ENCODE peak calls at places on chromosomes 16 and 17, in seven cellular contexts. R is Ammon's horn, A is AG10803, Q is OCI-M1, M is HT1080, V is NCI-H1105, E is T-helper 2 cell. F is an unnamed sample.

GRCh38 chr16:29809031-29809747 is 2.8 kb upstream of the PRRT2 start:
- DNase-seq in R (no peak), A (no peak), Q (no peak), M (no peak), V (no peak), E (no peak), F (no peak)

GRCh38 chr17:76394166-76394565 is 9.8 kb downstream of the SPHK1 start:
- DNase-seq in R (no peak), A (no peak), Q (no peak), M (no peak), V (no peak), E (no peak), F (no peak)

GRCh38 chr16:30009990-30010816 is 624 bp downstream of the DOC2A start:
- DNase-seq in R (no peak), A (no peak), Q (no peak), M (no peak), V (no peak), E (no peak), F (peak; percentile 29)

GRCh38 chr16:28166394-28167208 is 45.2 kb downstream of the XPO6 start:
- DNase-seq in R (no peak), A (no peak), Q (no peak), M (peak; percentile 83), V (no peak), E (no peak), F (no peak)

GRCh38 chr16:73418746-73419145 is 370.8 kb upstream of the ZFHX3 start:
- DNase-seq in R (no peak), A (peak; percentile 20), Q (no peak), M (no peak), V (no peak), E (no peak), F (no peak)

GRCh38 chr16:782766-783403 is 5.3 kb downstream of the RPUSD1 start:
- DNase-seq in R (no peak), A (no peak), Q (no peak), M (no peak), V (peak; percentile 60), E (no peak), F (no peak)

GRCh38 chr16:88622866-88623265 is 15.5 kb upstream of the IL17C start:
- DNase-seq in R (peak; percentile 30), A (no peak), Q (no peak), M (no peak), V (no peak), E (no peak), F (no peak)

GRCh38 chr16:8572919-8573724 is 17.2 kb downstream of the TMEM114 start:
- DNase-seq in R (peak; percentile 31), A (peak; percentile 57), Q (peak; percentile 78), M (peak; percentile 27), V (no peak), E (no peak), F (peak; percentile 9)

GRCh38 chr16:50884066-50884860 is 142.4 kb downstream of the CYLD start:
- DNase-seq in R (no peak), A (no peak), Q (peak; percentile 34), M (peak; percentile 43), V (no peak), E (peak; percentile 7), F (no peak)

GRCh38 chr17:58741121-58741625 is 14.5 kb upstream of the PPM1E start:
- DNase-seq in R (no peak), A (peak; percentile 17), Q (peak; percentile 31), M (peak; percentile 1), V (no peak), E (no peak), F (no peak)

GRCh38 chr17:15379659-15380058 is 38.3 kb upstream of the TEKT3 start:
- DNase-seq in R (no peak), A (no peak), Q (no peak), M (no peak), V (no peak), E (no peak), F (no peak)

GRCh38 chr17:68383443-68384321 is 73.6 kb downstream of the WIPI1 start:
- DNase-seq in R (no peak), A (peak; percentile 96), Q (no peak), M (peak; percentile 82), V (no peak), E (no peak), F (no peak)

GRCh38 chr17:41919165-41919817 is 540 bp upstream of the ACLY start:
- DNase-seq in R (no peak), A (no peak), Q (no peak), M (no peak), V (peak; percentile 24), E (no peak), F (no peak)

GRCh38 chr17:29835438-29836351 is 94.3 kb downstream of the SSH2 start:
- DNase-seq in R (no peak), A (peak; percentile 52), Q (no peak), M (no peak), V (no peak), E (no peak), F (no peak)

GRCh38 chr17:82615084-82616020 is 32.9 kb downstream of the WDR45B start:
- DNase-seq in R (no peak), A (no peak), Q (no peak), M (no peak), V (no peak), E (no peak), F (no peak)

GRCh38 chr17:66301418-66301863 is 972 bp upstream of the PRKCA start:
- DNase-seq in R (no peak), A (no peak), Q (no peak), M (no peak), V (no peak), E (no peak), F (peak; percentile 26)

GRCh38 chr16:7025616-7026190 is 306.9 kb upstream of the RBFOX1 start:
- DNase-seq in R (peak; percentile 72), A (no peak), Q (peak; percentile 74), M (peak; percentile 50), V (peak; percentile 12), E (no peak), F (peak; percentile 88)

GRCh38 chr17:28675980-28676379 is 14.0 kb downstream of the SUPT6H start:
- DNase-seq in R (no peak), A (no peak), Q (no peak), M (no peak), V (no peak), E (no peak), F (no peak)

GRCh38 chr17:77488531-77489238 is 347.9 kb downstream of the SEC14L1 start:
- DNase-seq in R (no peak), A (no peak), Q (no peak), M (no peak), V (no peak), E (no peak), F (no peak)

GRCh38 chr17:49993423-49994037 is 1.5 kb downstream of the DLX3 start:
- DNase-seq in R (no peak), A (no peak), Q (no peak), M (no peak), V (no peak), E (no peak), F (no peak)

GRCh38 chr17:13353590-13353989 is 248.1 kb downstream of the HS3ST3A1 start:
- DNase-seq in R (no peak), A (peak; percentile 89), Q (no peak), M (no peak), V (no peak), E (no peak), F (no peak)

GRCh38 chr16:53904533-53904932 is 200.6 kb downstream of the FTO start:
- DNase-seq in R (no peak), A (no peak), Q (no peak), M (no peak), V (no peak), E (no peak), F (peak; percentile 82)

GRCh38 chr16:52812945-52813556 is 239.6 kb downstream of the CHD9NB start:
- DNase-seq in R (no peak), A (peak; percentile 28), Q (no peak), M (peak; percentile 95), V (no peak), E (no peak), F (no peak)

GRCh38 chr17:58325289-58325726 is 3.3 kb downstream of the TSPOAP1 start:
- DNase-seq in R (no peak), A (no peak), Q (no peak), M (no peak), V (peak; percentile 47), E (no peak), F (peak; percentile 79)

GRCh38 chr16:72241930-72242329 is 70.0 kb upstream of the PMFBP1 start:
- DNase-seq in R (peak; percentile 79), A (peak; percentile 54), Q (peak; percentile 28), M (peak; percentile 66), V (no peak), E (no peak), F (peak; percentile 51)

F was measured in G401.